ENCODE peak calls at places on chromosome 12, in nine cellular contexts. One of them, this sample, is unnamed.

GRCh38 chr12:10632226-10632625 is 18.8 kb upstream of the MAGOHB start:
- DNase-seq in PC-3: no peak
- DNase-seq in tibial nerve: no peak
- DNase-seq in esophagus squamous epithelium: no peak
- DNase-seq in CD8-positive, alpha-beta T cell: no peak
- DNase-seq in effector memory CD4-positive, alpha-beta T cell: no peak
- DNase-seq in PC-9: no peak
- DNase-seq in aorta: no peak
- DNase-seq in psoas muscle: no peak
- DNase-seq in this sample: no peak

GRCh38 chr12:20194171-20194570 is 174.2 kb upstream of the PDE3A start:
- DNase-seq in PC-3: no peak
- DNase-seq in tibial nerve: no peak
- DNase-seq in esophagus squamous epithelium: no peak
- DNase-seq in CD8-positive, alpha-beta T cell: no peak
- DNase-seq in effector memory CD4-positive, alpha-beta T cell: no peak
- DNase-seq in PC-9: no peak
- DNase-seq in aorta: no peak
- DNase-seq in psoas muscle: no peak
- DNase-seq in this sample: no peak

GRCh38 chr12:52763036-52763659 is 14.0 kb downstream of the KRT76 start:
- DNase-seq in PC-3: no peak
- DNase-seq in tibial nerve: no peak
- DNase-seq in esophagus squamous epithelium: no peak
- DNase-seq in CD8-positive, alpha-beta T cell: no peak
- DNase-seq in effector memory CD4-positive, alpha-beta T cell: no peak
- DNase-seq in PC-9: no peak
- DNase-seq in aorta: no peak
- DNase-seq in psoas muscle: no peak
- DNase-seq in this sample: no peak

GRCh38 chr12:94909609-94910008 is 93.9 kb downstream of the NDUFA12 start:
- DNase-seq in PC-3: no peak
- DNase-seq in tibial nerve: peak
- DNase-seq in esophagus squamous epithelium: no peak
- DNase-seq in CD8-positive, alpha-beta T cell: no peak
- DNase-seq in effector memory CD4-positive, alpha-beta T cell: no peak
- DNase-seq in PC-9: no peak
- DNase-seq in aorta: no peak
- DNase-seq in psoas muscle: no peak
- DNase-seq in this sample: no peak

GRCh38 chr12:5548152-5548933 is 116.4 kb downstream of the NTF3 start:
- DNase-seq in PC-3: no peak
- DNase-seq in tibial nerve: no peak
- DNase-seq in esophagus squamous epithelium: no peak
- DNase-seq in CD8-positive, alpha-beta T cell: no peak
- DNase-seq in effector memory CD4-positive, alpha-beta T cell: no peak
- DNase-seq in PC-9: no peak
- DNase-seq in aorta: no peak
- DNase-seq in psoas muscle: no peak
- DNase-seq in this sample: no peak

GRCh38 chr12:659090-659683 is 4.1 kb downstream of the NINJ2 start:
- DNase-seq in PC-3: no peak
- DNase-seq in tibial nerve: no peak
- DNase-seq in esophagus squamous epithelium: no peak
- DNase-seq in CD8-positive, alpha-beta T cell: no peak
- DNase-seq in effector memory CD4-positive, alpha-beta T cell: no peak
- DNase-seq in PC-9: no peak
- DNase-seq in aorta: no peak
- DNase-seq in psoas muscle: no peak
- DNase-seq in this sample: no peak

GRCh38 chr12:55745361-55746146 is 2.6 kb downstream of the GDF11 start:
- DNase-seq in PC-3: no peak
- DNase-seq in tibial nerve: no peak
- DNase-seq in esophagus squamous epithelium: no peak
- DNase-seq in CD8-positive, alpha-beta T cell: no peak
- DNase-seq in effector memory CD4-positive, alpha-beta T cell: no peak
- DNase-seq in PC-9: no peak
- DNase-seq in aorta: no peak
- DNase-seq in psoas muscle: no peak
- DNase-seq in this sample: no peak

GRCh38 chr12:95829395-95829794 is 29.4 kb upstream of the SNRPF start:
- DNase-seq in PC-3: peak
- DNase-seq in tibial nerve: no peak
- DNase-seq in esophagus squamous epithelium: no peak
- DNase-seq in CD8-positive, alpha-beta T cell: no peak
- DNase-seq in effector memory CD4-positive, alpha-beta T cell: no peak
- DNase-seq in PC-9: no peak
- DNase-seq in aorta: no peak
- DNase-seq in psoas muscle: no peak
- DNase-seq in this sample: no peak

GRCh38 chr12:122917508-122918227 is 21.7 kb upstream of the VPS37B start:
- DNase-seq in PC-3: peak
- DNase-seq in tibial nerve: no peak
- DNase-seq in esophagus squamous epithelium: no peak
- DNase-seq in CD8-positive, alpha-beta T cell: no peak
- DNase-seq in effector memory CD4-positive, alpha-beta T cell: no peak
- DNase-seq in PC-9: peak
- DNase-seq in aorta: no peak
- DNase-seq in psoas muscle: no peak
- DNase-seq in this sample: peak

GRCh38 chr12:122385171-122386041 is 37.1 kb downstream of the CLIP1 start:
- DNase-seq in PC-3: no peak
- DNase-seq in tibial nerve: no peak
- DNase-seq in esophagus squamous epithelium: no peak
- DNase-seq in CD8-positive, alpha-beta T cell: no peak
- DNase-seq in effector memory CD4-positive, alpha-beta T cell: no peak
- DNase-seq in PC-9: no peak
- DNase-seq in aorta: no peak
- DNase-seq in psoas muscle: no peak
- DNase-seq in this sample: no peak

GRCh38 chr12:132444957-132445883 is 44.7 kb upstream of the FBRSL1 start:
- DNase-seq in PC-3: no peak
- DNase-seq in tibial nerve: peak
- DNase-seq in esophagus squamous epithelium: peak
- DNase-seq in CD8-positive, alpha-beta T cell: peak
- DNase-seq in effector memory CD4-positive, alpha-beta T cell: peak
- DNase-seq in PC-9: no peak
- DNase-seq in aorta: no peak
- DNase-seq in psoas muscle: no peak
- DNase-seq in this sample: peak

GRCh38 chr12:107326237-107326636 is 232.9 kb upstream of the CRY1 start:
- DNase-seq in PC-3: no peak
- DNase-seq in tibial nerve: no peak
- DNase-seq in esophagus squamous epithelium: no peak
- DNase-seq in CD8-positive, alpha-beta T cell: no peak
- DNase-seq in effector memory CD4-positive, alpha-beta T cell: no peak
- DNase-seq in PC-9: no peak
- DNase-seq in aorta: no peak
- DNase-seq in psoas muscle: no peak
- DNase-seq in this sample: no peak

GRCh38 chr12:68609955-68610434 is 704 bp upstream of the RAP1B start:
- DNase-seq in PC-3: peak
- DNase-seq in tibial nerve: peak
- DNase-seq in esophagus squamous epithelium: no peak
- DNase-seq in CD8-positive, alpha-beta T cell: no peak
- DNase-seq in effector memory CD4-positive, alpha-beta T cell: no peak
- DNase-seq in PC-9: no peak
- DNase-seq in aorta: no peak
- DNase-seq in psoas muscle: no peak
- DNase-seq in this sample: no peak

GRCh38 chr12:10701226-10701681 is 21.9 kb downstream of the YBX3 start:
- DNase-seq in PC-3: no peak
- DNase-seq in tibial nerve: no peak
- DNase-seq in esophagus squamous epithelium: no peak
- DNase-seq in CD8-positive, alpha-beta T cell: no peak
- DNase-seq in effector memory CD4-positive, alpha-beta T cell: no peak
- DNase-seq in PC-9: no peak
- DNase-seq in aorta: no peak
- DNase-seq in psoas muscle: no peak
- DNase-seq in this sample: no peak

GRCh38 chr12:31896514-31897039 is 62.6 kb upstream of the RESF1 start:
- DNase-seq in PC-3: no peak
- DNase-seq in tibial nerve: peak
- DNase-seq in esophagus squamous epithelium: peak
- DNase-seq in CD8-positive, alpha-beta T cell: peak
- DNase-seq in effector memory CD4-positive, alpha-beta T cell: peak
- DNase-seq in PC-9: no peak
- DNase-seq in aorta: no peak
- DNase-seq in psoas muscle: no peak
- DNase-seq in this sample: no peak

GRCh38 chr12:29625359-29625953 is 128.0 kb upstream of the OVCH1 start:
- DNase-seq in PC-3: no peak
- DNase-seq in tibial nerve: no peak
- DNase-seq in esophagus squamous epithelium: no peak
- DNase-seq in CD8-positive, alpha-beta T cell: no peak
- DNase-seq in effector memory CD4-positive, alpha-beta T cell: no peak
- DNase-seq in PC-9: no peak
- DNase-seq in aorta: no peak
- DNase-seq in psoas muscle: no peak
- DNase-seq in this sample: no peak
- H3K27ac ChIP-seq in PC-3: no peak
- H3K27ac ChIP-seq in tibial nerve: no peak
- H3K27ac ChIP-seq in esophagus squamous epithelium: no peak
- H3K27ac ChIP-seq in CD8-positive, alpha-beta T cell: no peak
- H3K27ac ChIP-seq in effector memory CD4-positive, alpha-beta T cell: no peak
- H3K27ac ChIP-seq in PC-9: no peak
- H3K27ac ChIP-seq in aorta: no peak
- H3K27ac ChIP-seq in psoas muscle: no peak
- H3K27ac ChIP-seq in this sample: peak

DNA sequence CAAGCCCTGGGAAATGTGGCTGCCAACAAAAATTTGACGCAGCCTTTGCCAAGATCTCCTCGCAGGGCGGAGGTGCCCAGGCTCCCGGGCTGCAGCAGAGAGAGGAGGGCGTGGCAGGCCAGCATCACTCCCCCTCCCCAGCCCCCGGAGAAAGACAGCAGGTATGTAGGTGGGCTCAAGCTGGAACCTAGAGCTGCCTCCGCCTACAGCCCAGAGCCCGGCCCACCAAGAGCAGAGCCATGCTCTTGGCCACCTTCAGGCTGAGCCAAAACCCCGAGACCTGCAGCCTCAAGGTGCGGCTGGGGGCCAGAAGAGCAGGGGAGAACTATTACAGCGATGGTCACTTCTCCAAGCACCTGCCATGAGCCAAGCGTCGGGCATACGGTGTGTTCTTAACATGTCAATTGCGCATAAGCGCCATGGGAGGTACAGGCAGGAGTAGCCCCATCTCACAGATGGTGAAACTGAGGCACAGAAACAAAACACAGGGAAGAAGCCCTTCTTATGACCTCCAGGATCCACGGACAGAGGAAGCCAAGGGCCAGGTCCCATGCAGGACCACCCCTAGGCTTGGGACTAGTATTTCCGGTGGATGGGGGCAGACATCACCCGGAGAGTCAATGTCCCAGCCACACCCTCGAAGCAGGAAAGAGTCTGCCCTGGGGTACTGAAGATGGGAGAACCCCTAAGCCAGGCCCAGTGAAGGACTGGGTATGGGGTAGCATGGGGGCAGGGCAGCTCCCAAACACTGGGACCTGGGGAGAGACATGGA is 109.0 kb downstream of the NCOR2 start:
- DNase-seq in PC-3: no peak
- DNase-seq in tibial nerve: no peak
- DNase-seq in esophagus squamous epithelium: no peak
- DNase-seq in CD8-positive, alpha-beta T cell: no peak
- DNase-seq in effector memory CD4-positive, alpha-beta T cell: no peak
- DNase-seq in PC-9: no peak
- DNase-seq in aorta: peak
- DNase-seq in psoas muscle: no peak
- DNase-seq in this sample: peak
- H3K27ac ChIP-seq in PC-3: no peak
- H3K27ac ChIP-seq in tibial nerve: peak
- H3K27ac ChIP-seq in esophagus squamous epithelium: peak
- H3K27ac ChIP-seq in CD8-positive, alpha-beta T cell: no peak
- H3K27ac ChIP-seq in effector memory CD4-positive, alpha-beta T cell: peak
- H3K27ac ChIP-seq in PC-9: no peak
- H3K27ac ChIP-seq in aorta: no peak
- H3K27ac ChIP-seq in psoas muscle: peak
- H3K27ac ChIP-seq in this sample: peak

GRCh38 chr12:111816065-111816615 is 25.9 kb upstream of the MAPKAPK5 start:
- DNase-seq in PC-3: no peak
- DNase-seq in tibial nerve: no peak
- DNase-seq in esophagus squamous epithelium: no peak
- DNase-seq in CD8-positive, alpha-beta T cell: no peak
- DNase-seq in effector memory CD4-positive, alpha-beta T cell: no peak
- DNase-seq in PC-9: no peak
- DNase-seq in aorta: no peak
- DNase-seq in psoas muscle: no peak
- DNase-seq in this sample: no peak
- H3K27ac ChIP-seq in PC-3: no peak
- H3K27ac ChIP-seq in tibial nerve: no peak
- H3K27ac ChIP-seq in esophagus squamous epithelium: no peak
- H3K27ac ChIP-seq in CD8-positive, alpha-beta T cell: no peak
- H3K27ac ChIP-seq in effector memory CD4-positive, alpha-beta T cell: no peak
- H3K27ac ChIP-seq in PC-9: no peak
- H3K27ac ChIP-seq in aorta: no peak
- H3K27ac ChIP-seq in psoas muscle: no peak
- H3K27ac ChIP-seq in this sample: no peak

GRCh38 chr12:51372021-51372420 is 19.2 kb downstream of the GALNT6 start:
- DNase-seq in PC-3: peak
- DNase-seq in tibial nerve: no peak
- DNase-seq in esophagus squamous epithelium: no peak
- DNase-seq in CD8-positive, alpha-beta T cell: no peak
- DNase-seq in effector memory CD4-positive, alpha-beta T cell: no peak
- DNase-seq in PC-9: no peak
- DNase-seq in aorta: no peak
- DNase-seq in psoas muscle: no peak
- DNase-seq in this sample: no peak

GRCh38 chr12:51368640-51369517 is 22.3 kb downstream of the GALNT6 start:
- DNase-seq in PC-3: no peak
- DNase-seq in tibial nerve: no peak
- DNase-seq in esophagus squamous epithelium: peak
- DNase-seq in CD8-positive, alpha-beta T cell: peak
- DNase-seq in effector memory CD4-positive, alpha-beta T cell: peak
- DNase-seq in PC-9: no peak
- DNase-seq in aorta: no peak
- DNase-seq in psoas muscle: peak
- DNase-seq in this sample: no peak

GRCh38 chr12:51370667-51371066 is 20.5 kb downstream of the GALNT6 start:
- DNase-seq in PC-3: no peak
- DNase-seq in tibial nerve: no peak
- DNase-seq in esophagus squamous epithelium: no peak
- DNase-seq in CD8-positive, alpha-beta T cell: no peak
- DNase-seq in effector memory CD4-positive, alpha-beta T cell: no peak
- DNase-seq in PC-9: no peak
- DNase-seq in aorta: no peak
- DNase-seq in psoas muscle: no peak
- DNase-seq in this sample: no peak

GRCh38 chr12:51371295-51371953 is 19.8 kb downstream of the GALNT6 start:
- DNase-seq in PC-3: peak
- DNase-seq in tibial nerve: peak
- DNase-seq in esophagus squamous epithelium: no peak
- DNase-seq in CD8-positive, alpha-beta T cell: no peak
- DNase-seq in effector memory CD4-positive, alpha-beta T cell: no peak
- DNase-seq in PC-9: peak
- DNase-seq in aorta: peak
- DNase-seq in psoas muscle: peak
- DNase-seq in this sample: no peak

DNA sequence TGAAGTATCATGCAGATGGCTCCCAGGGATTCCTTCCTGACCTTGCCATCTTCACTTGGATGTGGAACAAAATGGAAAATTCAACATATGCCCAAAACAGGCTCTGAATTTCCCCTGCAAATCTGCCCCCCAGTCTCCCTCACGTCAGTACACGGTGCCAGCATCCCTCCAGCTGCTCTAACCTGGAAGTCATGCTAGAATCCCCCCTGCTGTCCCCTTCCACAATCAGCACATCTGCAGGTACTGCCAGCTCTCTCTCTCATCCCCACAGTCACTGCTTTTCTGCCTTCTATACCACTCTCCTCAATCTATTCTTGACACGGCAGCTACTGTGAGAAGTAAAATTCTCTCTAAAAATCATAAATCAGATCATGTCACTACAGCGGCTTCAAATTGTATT is 21.6 kb downstream of the GALNT6 start:
- DNase-seq in PC-3: no peak
- DNase-seq in tibial nerve: no peak
- DNase-seq in esophagus squamous epithelium: no peak
- DNase-seq in CD8-positive, alpha-beta T cell: no peak
- DNase-seq in effector memory CD4-positive, alpha-beta T cell: no peak
- DNase-seq in PC-9: no peak
- DNase-seq in aorta: no peak
- DNase-seq in psoas muscle: no peak
- DNase-seq in this sample: no peak
- H3K27ac ChIP-seq in PC-3: peak
- H3K27ac ChIP-seq in tibial nerve: no peak
- H3K27ac ChIP-seq in esophagus squamous epithelium: no peak
- H3K27ac ChIP-seq in CD8-positive, alpha-beta T cell: peak
- H3K27ac ChIP-seq in effector memory CD4-positive, alpha-beta T cell: peak
- H3K27ac ChIP-seq in PC-9: no peak
- H3K27ac ChIP-seq in aorta: no peak
- H3K27ac ChIP-seq in psoas muscle: no peak
- H3K27ac ChIP-seq in this sample: no peak